ENCODE peak calls at places on chromosomes 4 and X, in four cellular contexts. S, I, T and D are unnamed samples. For H3K36me3 and H3K9me1, the result is how much of the 10 kb centered on the place peaks cover.

GRCh38 chr4:128302775-128303174 is 15.2 kb upstream of the PGRMC2 start:
- DNase-seq in I (no peak), S (no peak), T (no peak), D (no peak)

GRCh38 chr4:53541577-53542206 is 49.6 kb downstream of the LNX1 start:
- DNase-seq in T (peak), I (no peak), S (peak), D (peak)

GRCh38 chr4:185096032-185096653 is 46.9 kb upstream of the SLC25A4 start:
- DNase-seq in T (peak), I (peak), S (peak), D (no peak)

GRCh38 chrX:39900788-39901170 is 197.0 kb downstream of the BCOR start:
- DNase-seq in T (no peak), I (no peak), S (no peak), D (no peak)

GRCh38 chr4:2338754-2339457 is 77.0 kb upstream of the MXD4 start:
- DNase-seq in T (no peak), S (no peak), I (no peak), D (no peak)

GRCh38 chr4:1495416-1496115 is 89.3 kb upstream of the NKX1-1 start:
- DNase-seq in I (no peak), S (no peak), T (no peak), D (no peak)

GRCh38 chrX:40513012-40513411 is 67.8 kb upstream of the ATP6AP2 start:
- DNase-seq in I (no peak), S (no peak), T (no peak), D (no peak)

GRCh38 chr4:8035371-8035780 is 95.7 kb upstream of the AFAP1 start:
- DNase-seq in T (peak), S (peak), I (no peak), D (no peak)

GRCh38 chrX:133602881-133603280 is 187.6 kb upstream of the GPC4 start:
- DNase-seq in S (no peak), T (no peak), I (no peak), D (no peak)

GRCh38 chrX:38803286-38803608 is 2.0 kb downstream of the MID1IP1 start:
- DNase-seq in S (no peak), T (peak), I (no peak), D (no peak)

GRCh38 chr4:38318737-38319455 is 345.1 kb upstream of the KLF3 start:
- DNase-seq in S (peak), I (peak), T (peak), D (peak)

DNA sequence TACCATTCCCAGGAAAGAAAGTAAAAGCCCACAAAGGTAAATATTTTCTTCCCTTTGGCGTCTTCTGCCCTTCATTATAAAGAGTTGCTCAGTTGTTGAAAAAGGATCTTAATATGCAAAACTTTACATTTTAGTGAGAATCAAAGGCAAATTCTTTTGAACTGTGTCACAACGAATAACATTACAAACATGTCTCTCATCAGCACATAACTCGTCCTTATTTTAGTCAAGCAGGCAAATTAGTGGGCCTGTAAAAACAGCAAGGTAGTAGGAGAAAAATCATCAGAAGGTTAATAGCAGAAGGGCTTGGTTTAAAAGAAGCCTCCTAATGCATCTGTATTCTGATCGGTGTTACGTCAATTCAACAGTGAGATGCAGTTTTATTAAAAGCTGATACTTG is 647.3 kb upstream of the DIPK2B start:
- DNase-seq in T (no peak), S (no peak), I (no peak), D (no peak)
- H3K36me3 ChIP-seq in T (under half), S (under half), I (under half), D (under half)

GRCh38 chr4:113365377-113365776 is 315.9 kb downstream of the ANK2 start:
- DNase-seq in S (no peak), T (no peak), I (no peak), D (no peak)
- H3K9me1 ChIP-seq in S (under half), T (under half), I (under half), D (under half)

DNA sequence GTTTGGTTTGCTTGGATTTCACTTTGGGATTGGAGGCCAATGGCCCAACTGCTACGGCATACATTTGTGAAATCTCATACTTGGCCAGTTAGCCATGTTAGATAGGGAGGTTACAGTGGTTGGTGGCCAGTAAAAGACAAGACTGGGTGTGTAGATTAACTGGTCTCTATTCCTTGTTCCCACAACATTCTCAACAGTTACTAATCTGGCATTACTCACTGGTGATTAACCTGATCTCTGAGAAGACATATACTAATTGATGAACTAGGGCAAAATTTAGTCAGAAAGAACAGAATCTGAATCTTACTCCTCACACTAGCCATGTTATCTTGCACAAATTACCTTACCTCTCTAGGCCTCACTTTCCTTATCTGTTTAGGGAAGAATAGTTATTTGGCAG is 33.4 kb downstream of the GATB start:
- DNase-seq in T (no peak), I (no peak), S (peak), D (peak)
- H3K36me3 ChIP-seq in T (under half), I (under half), S (under half), D (under half)

DNA sequence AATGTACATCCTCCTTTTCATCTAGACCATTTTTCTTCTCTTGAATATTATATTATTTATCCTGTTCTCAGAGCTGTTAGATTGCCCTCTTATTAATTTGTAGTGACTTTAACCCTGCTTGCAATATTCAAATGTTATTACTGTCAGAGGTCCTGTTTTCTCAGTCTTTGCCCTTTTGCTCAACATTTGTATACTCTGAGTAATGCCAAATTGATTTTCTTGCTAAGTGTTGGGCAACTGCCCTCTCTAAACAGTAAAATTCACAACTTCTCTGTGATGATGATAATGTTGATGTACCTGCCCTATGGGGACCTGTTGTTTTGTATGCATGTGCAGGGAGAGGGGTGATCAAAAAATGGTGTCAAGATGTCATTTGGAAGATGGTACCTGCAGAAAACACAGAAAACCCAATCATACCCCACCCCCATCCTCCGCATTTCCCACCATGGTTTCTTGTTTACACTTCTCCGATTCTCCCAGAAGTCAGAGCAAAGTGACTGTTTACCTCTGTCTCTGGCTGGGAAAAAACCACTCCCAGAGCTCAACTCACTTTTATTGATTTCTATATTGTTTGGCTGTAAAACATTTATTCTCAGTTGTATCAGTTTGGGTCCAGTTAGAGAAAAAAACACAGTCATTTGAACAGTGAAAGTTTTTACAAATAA is 694.0 kb downstream of the IL1RAPL1 start:
- DNase-seq in T (no peak), I (no peak), S (no peak), D (no peak)
- H3K9me1 ChIP-seq in T (under half), I (under half), S (under half), D (under half)